ENCODE peak calls at places on chromosomes 13 and 19, in ten cellular contexts. J, H, C, B, I, K, D, L, O and M are unnamed samples.

GRCh38 chr19:17172624-17173345 is 42.4 kb upstream of the USE1 start:
- DNase-seq in C (no peak), J (peak; percentile 98), B (no peak), O (no peak), H (peak; percentile 19), I (no peak), L (no peak), K (no peak), D (no peak), M (no peak)

GRCh38 chr13:50928609-50929274 is 19.2 kb downstream of the RNASEH2B start:
- DNase-seq in H (no peak), I (no peak), O (no peak), J (no peak), K (no peak), C (no peak), L (no peak), D (no peak), B (no peak), M (no peak)

GRCh38 chr13:93254775-93255174 is 28.2 kb downstream of the GPC6 start:
- DNase-seq in H (no peak), K (no peak), B (no peak), I (no peak), D (no peak), J (no peak), C (no peak), O (no peak), L (no peak), M (no peak)

GRCh38 chr13:32427852-32428580 is at the start of gene N4BP2L1:
- DNase-seq in B (peak; percentile 91), D (no peak), J (peak; percentile 39), O (peak; percentile 82), H (peak; percentile 45), I (peak; percentile 83), L (peak; percentile 73), C (peak; percentile 96), K (peak; percentile 81), M (peak; percentile 82)

GRCh38 chr19:9941236-9941635 is 4.9 kb upstream of the OLFM2 start:
- DNase-seq in I (no peak), C (no peak), D (no peak), J (no peak), O (no peak), H (no peak), B (no peak), K (no peak), L (no peak), M (no peak)

GRCh38 chr13:57030671-57031070 is 110.0 kb upstream of the PRR20A start:
- DNase-seq in H (peak; percentile 0), K (no peak), L (peak; percentile 8), D (no peak), I (no peak), O (no peak), C (no peak), J (no peak), B (peak; percentile 26), M (no peak)

GRCh38 chr13:74835579-74835978 is 646.4 kb downstream of the TBC1D4 start:
- DNase-seq in I (no peak), D (no peak), J (no peak), O (no peak), L (no peak), H (no peak), C (no peak), K (no peak), B (no peak), M (no peak)

GRCh38 chr19:2324220-2324948 is 4.0 kb downstream of the LSM7 start:
- DNase-seq in L (no peak), J (no peak), H (no peak), K (no peak), B (no peak), I (no peak), O (no peak), C (no peak), D (no peak), M (no peak)

GRCh38 chr13:58452123-58452623 is 820.6 kb downstream of the PCDH17 start:
- DNase-seq in J (peak; percentile 70), L (peak; percentile 41), O (no peak), H (no peak), B (no peak), D (no peak), K (no peak), I (no peak), C (no peak), M (no peak)

GRCh38 chr19:926595-927043 is 784 bp downstream of the ARID3A start:
- DNase-seq in K (peak; percentile 60), B (peak; percentile 89), O (peak; percentile 72), L (peak; percentile 69), I (peak; percentile 74), J (peak; percentile 89), H (no peak), C (peak; percentile 68), D (no peak), M (no peak)

DNA sequence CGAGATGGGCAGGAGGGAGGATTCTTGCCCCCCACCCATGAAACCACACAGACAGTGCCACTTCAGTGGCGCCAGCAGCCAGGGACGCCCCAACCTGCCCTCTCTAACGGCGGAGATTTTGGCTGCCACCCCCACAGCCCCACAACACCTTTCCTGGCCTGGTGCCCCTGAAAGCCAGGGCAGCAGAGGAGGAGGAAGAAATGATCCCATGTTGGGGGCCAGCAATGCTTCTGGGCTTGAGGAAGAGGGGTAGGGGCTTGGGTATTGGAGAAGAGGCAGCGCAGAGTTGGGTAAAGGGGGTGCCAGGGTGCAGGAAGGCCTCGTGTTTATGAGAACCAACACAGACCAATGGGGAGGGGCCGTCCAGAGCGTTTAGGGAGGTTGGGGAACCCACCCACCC is 1.7 kb downstream of the MLLT1 start:
- DNase-seq in D (no peak), B (no peak), H (no peak), J (no peak), I (no peak), O (no peak), K (no peak), L (no peak), C (no peak), M (no peak)
- H3K4me1 ChIP-seq in D (peaks cover 18% of the 10 kb centered on the region), B (no peaks in the 10 kb centered on the region), H (no peaks in the 10 kb centered on the region), J (peaks cover 43% of the 10 kb centered on the region), I (peaks cover 55% of the 10 kb centered on the region), O (peaks cover 43% of the 10 kb centered on the region), K (peaks cover 65% of the 10 kb centered on the region), L (peaks cover 43% of the 10 kb centered on the region), C (peaks cover 3% of the 10 kb centered on the region), M (peaks cover 9% of the 10 kb centered on the region)

DNA sequence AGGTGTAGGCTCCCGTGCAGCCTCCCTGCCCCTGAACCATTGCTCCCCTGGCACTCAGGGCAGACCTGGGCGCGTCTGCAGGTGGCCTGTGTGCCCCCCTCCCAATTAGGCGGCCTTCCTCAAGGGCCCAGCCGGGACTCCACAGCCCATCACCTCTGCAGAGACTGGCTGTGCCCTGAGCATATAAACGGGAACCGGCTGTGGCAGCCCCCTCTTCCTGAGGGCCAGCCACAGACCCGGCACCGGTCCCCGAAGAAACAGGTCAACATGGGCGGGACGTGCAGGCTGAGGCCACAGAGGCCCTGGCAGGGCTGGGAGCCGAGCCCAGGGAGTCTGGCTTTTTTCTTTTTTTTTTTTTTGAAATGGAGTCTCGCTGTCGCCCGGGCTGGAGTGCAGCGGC is 12.0 kb downstream of the PIAS4 start:
- DNase-seq in O (no peak), L (no peak), K (no peak), H (no peak), B (no peak), J (no peak), D (no peak), I (peak; percentile 36), C (no peak), M (no peak)
- H3K27ac ChIP-seq in O (peak overlapping the region; percentile 39), L (no peak overlapping the region), K (no peak overlapping the region), H (no peak overlapping the region), B (no peak overlapping the region), J (no peak overlapping the region), D (no peak overlapping the region), I (no peak overlapping the region), C (no peak overlapping the region), M (no peak overlapping the region)

GRCh38 chr19:47512948-47513319 is 1.9 kb downstream of the NAPA start:
- DNase-seq in B (no peak), I (peak; percentile 40), J (no peak), D (no peak), C (no peak), L (no peak), O (no peak), H (no peak), K (no peak), M (no peak)
- H3K4me1 ChIP-seq in B (no peaks in the 10 kb centered on the region), I (peaks cover 57% of the 10 kb centered on the region), J (peaks cover 15% of the 10 kb centered on the region), D (peaks cover 5% of the 10 kb centered on the region), C (peaks cover 3% of the 10 kb centered on the region), L (peaks cover 9% of the 10 kb centered on the region), O (peaks cover 57% of the 10 kb centered on the region), H (peaks cover 14% of the 10 kb centered on the region), K (peaks cover 61% of the 10 kb centered on the region), M (peaks cover 58% of the 10 kb centered on the region)

DNA sequence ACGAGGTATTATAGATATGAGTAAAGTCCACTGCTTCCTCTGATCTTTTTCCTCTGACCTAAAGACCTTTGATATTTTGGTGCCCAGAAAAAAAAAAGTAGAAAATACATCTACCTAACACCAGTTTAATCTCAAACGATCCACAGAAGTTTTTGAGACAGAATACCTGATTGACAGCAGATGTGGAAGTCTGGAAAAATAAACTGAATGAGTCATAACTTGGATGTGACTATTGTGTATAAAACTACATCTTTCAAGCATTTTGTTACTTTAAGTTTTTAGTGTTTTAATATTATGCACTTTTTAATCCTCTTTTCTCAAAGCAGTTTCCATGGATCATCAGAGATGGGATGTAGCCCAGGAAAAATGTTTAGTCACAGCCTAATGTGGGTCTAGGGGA is 216.1 kb downstream of the SLITRK1 start:
- DNase-seq in D (no peak), B (no peak), O (no peak), C (no peak), I (no peak), L (no peak), K (no peak), J (no peak), H (no peak), M (no peak)
- H3K27ac ChIP-seq in D (no peak overlapping the region), B (no peak overlapping the region), O (no peak overlapping the region), C (no peak overlapping the region), I (no peak overlapping the region), L (no peak overlapping the region), K (no peak overlapping the region), J (no peak overlapping the region), H (no peak overlapping the region), M (no peak overlapping the region)

DNA sequence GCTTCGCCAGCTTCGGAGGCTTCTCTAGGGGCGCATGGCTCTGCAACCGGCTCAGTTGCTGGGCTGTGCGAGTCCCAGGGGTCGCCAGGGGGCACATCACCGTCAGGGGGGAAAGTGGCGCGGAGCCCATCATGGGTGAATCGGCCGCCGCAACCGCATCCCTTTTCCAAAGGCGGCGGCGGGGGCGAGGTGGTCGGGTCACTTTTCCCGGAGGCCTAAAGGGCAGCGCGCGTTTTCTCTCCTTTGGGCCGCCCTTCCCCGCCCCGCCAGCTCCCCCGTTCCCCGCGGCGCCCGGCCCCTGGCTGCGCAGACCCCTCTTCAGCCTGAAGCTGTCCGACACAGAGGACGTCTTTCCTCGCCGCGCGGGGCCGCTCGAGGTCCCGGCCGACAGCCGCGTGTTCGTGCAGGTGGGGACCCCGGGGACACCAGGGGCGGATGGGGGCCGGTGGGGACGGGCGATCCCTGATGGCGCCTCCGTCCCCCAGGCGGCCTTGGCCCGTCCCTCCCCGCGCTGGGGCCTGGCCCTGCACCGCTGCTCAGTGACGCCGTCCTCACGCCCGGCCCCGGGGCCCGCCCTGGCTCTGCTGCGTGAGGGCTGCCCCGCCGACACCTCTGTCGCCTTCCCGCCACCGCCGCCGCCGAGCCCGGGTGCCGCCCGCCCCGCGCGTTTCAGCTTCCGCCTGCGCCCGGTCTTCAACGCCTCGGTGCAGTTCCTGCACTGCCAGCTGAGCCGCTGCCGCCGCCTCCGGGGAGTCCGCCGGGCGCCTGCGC is 1.7 kb downstream of the TGFBR3L start:
- DNase-seq in B (peak; percentile 82), C (peak; percentile 41), K (no peak), L (peak; percentile 71), I (peak; percentile 67), D (no peak), J (peak; percentile 62), O (no peak), H (no peak), M (peak; percentile 46)
- H3K4me1 ChIP-seq in B (no peaks in the 10 kb centered on the region), C (peaks cover 2% of the 10 kb centered on the region), K (peaks cover 51% of the 10 kb centered on the region), L (no peaks in the 10 kb centered on the region), I (peaks cover 19% of the 10 kb centered on the region), D (peaks cover 13% of the 10 kb centered on the region), J (peaks cover 23% of the 10 kb centered on the region), O (peaks cover 15% of the 10 kb centered on the region), H (peaks cover 18% of the 10 kb centered on the region), M (peaks cover 29% of the 10 kb centered on the region)